ENCODE peak calls at places on chromosomes 4 and X, in seven cellular contexts. T, I, S, R, V, C and M are unnamed samples.

GRCh38 chr4:107519057-107519456 is 201.0 kb downstream of the PAPSS1 start:
- DNase-seq in T (peak), I (no peak), S (no peak), R (no peak), V (no peak), C (no peak), M (peak)

GRCh38 chrX:17740137-17741122 is 3.1 kb downstream of the SCML1 start:
- DNase-seq in T (no peak), I (no peak), S (no peak), R (no peak), V (no peak), C (no peak), M (no peak)

GRCh38 chr4:5526070-5526831 is 182.1 kb downstream of the EVC2 start:
- DNase-seq in T (no peak), I (no peak), S (no peak), R (no peak), V (no peak), C (no peak), M (no peak)

GRCh38 chrX:45743081-45743533 is 542.4 kb upstream of the DIPK2B start:
- DNase-seq in T (no peak), I (no peak), S (no peak), R (no peak), V (no peak), C (no peak), M (no peak)

GRCh38 chr4:47639531-47639930 is 154.5 kb downstream of the ATP10D start:
- DNase-seq in T (no peak), I (no peak), S (no peak), R (no peak), V (no peak), C (no peak), M (no peak)

GRCh38 chrX:82627568-82627967 is 880.5 kb upstream of the POU3F4 start:
- DNase-seq in T (no peak), I (no peak), S (no peak), R (no peak), V (no peak), C (no peak), M (no peak)

GRCh38 chr4:4801013-4801412 is 58.5 kb upstream of the MSX1 start:
- DNase-seq in T (no peak), I (no peak), S (no peak), R (no peak), V (no peak), C (no peak), M (no peak)

GRCh38 chr4:67366341-67366861 is 178.9 kb downstream of the CENPC start:
- DNase-seq in T (no peak), I (no peak), S (no peak), R (no peak), V (no peak), C (no peak), M (no peak)

GRCh38 chr4:174714393-174715211 is 114.4 kb downstream of the GLRA3 start:
- DNase-seq in T (peak), I (peak), S (no peak), R (no peak), V (peak), C (no peak), M (peak)

GRCh38 chr4:175017751-175018150 is 99.6 kb downstream of the ADAM29 start:
- DNase-seq in T (no peak), I (no peak), S (no peak), R (no peak), V (no peak), C (no peak), M (no peak)

GRCh38 chr4:2008921-2009650 is at the start of gene NELFA:
- DNase-seq in T (peak), I (peak), S (peak), R (peak), V (peak), C (peak), M (peak)
- TF ChIP-seq CTCF in T (peak), I (no peak), S (no peak), R (peak), V (peak), C (no peak), M (peak)

GRCh38 chr4:186485621-186486062 is 69.7 kb downstream of the MTNR1A start:
- DNase-seq in T (no peak), I (no peak), S (no peak), R (no peak), V (peak), C (no peak), M (peak)
- TF ChIP-seq CTCF in T (no peak), I (no peak), S (no peak), R (no peak), V (no peak), C (no peak), M (no peak)

GRCh38 chr4:129046055-129046959 is 47.0 kb downstream of the SCLT1 start:
- DNase-seq in T (no peak), I (no peak), S (no peak), R (no peak), V (no peak), C (no peak), M (no peak)

GRCh38 chr4:129043523-129043922 is 49.8 kb downstream of the SCLT1 start:
- DNase-seq in T (peak), I (no peak), S (no peak), R (no peak), V (no peak), C (no peak), M (no peak)
- TF ChIP-seq CTCF in T (peak), I (peak), S (no peak), R (no peak), V (no peak), C (no peak), M (no peak)

GRCh38 chr4:180150818-180151217 is 2092.4 kb upstream of the TENM3 start:
- DNase-seq in T (no peak), I (no peak), S (no peak), R (no peak), V (no peak), C (no peak), M (no peak)
- TF ChIP-seq CTCF in T (peak), I (peak), S (no peak), R (no peak), V (peak), C (no peak), M (peak)

GRCh38 chr4:6909113-6909969 is at the start of gene TBC1D14:
- DNase-seq in T (peak), I (peak), S (peak), R (peak), V (peak), C (peak), M (peak)
- TF ChIP-seq CTCF in T (no peak), I (peak), S (no peak), R (peak), V (peak), C (no peak), M (peak)

DNA sequence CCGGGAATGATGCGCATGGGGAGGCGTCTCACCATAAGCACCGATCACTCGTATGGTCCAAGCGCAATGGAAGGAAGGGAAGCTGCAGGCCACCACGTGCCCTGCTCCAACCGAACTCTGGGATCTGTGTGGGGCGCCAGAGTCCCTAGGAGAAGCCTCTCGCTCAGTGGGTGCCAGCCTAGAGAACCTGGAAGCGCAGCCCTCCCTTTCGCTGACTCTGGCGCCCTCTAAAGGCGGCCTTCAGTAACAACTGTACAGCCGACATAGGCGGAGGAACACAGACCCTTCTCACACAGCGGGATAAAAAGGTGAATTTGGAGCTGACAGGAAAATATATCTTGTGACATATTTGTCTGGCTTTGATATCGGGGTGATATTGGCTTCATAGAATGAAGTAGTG is 76.0 kb downstream of the INTS6L start:
- DNase-seq in T (no peak), I (peak), S (peak), R (no peak), V (peak), C (no peak), M (peak)
- TF ChIP-seq CTCF in T (peak), I (peak), S (peak), R (no peak), V (peak), C (no peak), M (peak)

GRCh38 chr4:45199736-45200135 is 473.4 kb upstream of the GNPDA2 start:
- DNase-seq in T (no peak), I (no peak), S (no peak), R (no peak), V (no peak), C (no peak), M (no peak)
- TF ChIP-seq CTCF in T (no peak), I (no peak), S (no peak), R (no peak), V (no peak), C (no peak), M (no peak)

GRCh38 chrX:20217279-20217678 is 49.4 kb downstream of the RPS6KA3 start:
- DNase-seq in T (peak), I (no peak), S (no peak), R (no peak), V (no peak), C (no peak), M (no peak)

GRCh38 chrX:20215565-20215964 is 51.1 kb downstream of the RPS6KA3 start:
- DNase-seq in T (no peak), I (no peak), S (no peak), R (no peak), V (no peak), C (no peak), M (no peak)

GRCh38 chrX:20221902-20222301 is 44.8 kb downstream of the RPS6KA3 start:
- DNase-seq in T (no peak), I (no peak), S (no peak), R (no peak), V (no peak), C (no peak), M (no peak)

GRCh38 chrX:20217906-20218305 is 48.8 kb downstream of the RPS6KA3 start:
- DNase-seq in T (no peak), I (no peak), S (no peak), R (no peak), V (no peak), C (no peak), M (no peak)

GRCh38 chrX:20218809-20219505 is 47.8 kb downstream of the RPS6KA3 start:
- DNase-seq in T (no peak), I (no peak), S (no peak), R (no peak), V (no peak), C (no peak), M (peak)
- TF ChIP-seq CTCF in T (peak), I (no peak), S (no peak), R (no peak), V (no peak), C (no peak), M (no peak)